ENCODE peak calls at places on chromosome 15, in seven cellular contexts. H is HCT116, G is MM.1S, U is SK-N-SH, V is GM23248, M is PC-3, S is OCI-LY7. X is an unnamed sample.

GRCh38 chr15:51342249-51342999 is 969 bp downstream of the GLDN start:
- DNase-seq in M (no peak), G (no peak), V (peak; percentile 23), H (no peak), S (no peak), U (peak; percentile 17), X (no peak)

GRCh38 chr15:69757186-69757585 is 304.6 kb downstream of the RPLP1 start:
- DNase-seq in V (peak; percentile 37), H (no peak), S (no peak), M (peak; percentile 32), U (no peak), G (no peak), X (no peak)

GRCh38 chr15:94232107-94232506 is 746 bp downstream of the MCTP2 start:
- DNase-seq in M (no peak), U (no peak), S (peak; percentile 78), V (no peak), G (no peak), H (no peak), X (peak; percentile 15)

GRCh38 chr15:70430029-70430428 is 332.3 kb upstream of the TLE3 start:
- DNase-seq in V (peak; percentile 62), H (no peak), G (no peak), U (no peak), S (no peak), M (peak; percentile 56), X (peak; percentile 60)

GRCh38 chr15:53569756-53570480 is 189.5 kb downstream of the WDR72 start:
- DNase-seq in H (no peak), U (no peak), G (no peak), S (no peak), V (no peak), M (peak; percentile 43), X (no peak)

GRCh38 chr15:101093959-101094358 is 157.9 kb downstream of the CHSY1 start:
- DNase-seq in S (no peak), U (no peak), H (no peak), V (no peak), M (no peak), G (no peak), X (no peak)

GRCh38 chr15:77974098-77974414 is 103.5 kb downstream of the TBC1D2B start:
- DNase-seq in H (no peak), U (peak; percentile 66), V (peak; percentile 86), S (no peak), M (no peak), G (no peak), X (no peak)

GRCh38 chr15:59622289-59622688 is 10.7 kb downstream of the GCNT3 start:
- DNase-seq in S (peak; percentile 51), V (peak; percentile 67), U (peak; percentile 54), G (peak; percentile 47), M (peak; percentile 86), H (peak; percentile 42), X (peak; percentile 78)

GRCh38 chr15:52652984-52653383 is 26.2 kb downstream of the ATOSA start:
- DNase-seq in S (no peak), U (no peak), H (no peak), G (no peak), M (peak; percentile 73), V (peak; percentile 55), X (peak; percentile 18)

GRCh38 chr15:60814062-60814461 is 335.1 kb upstream of the ICE2 start:
- DNase-seq in S (no peak), H (no peak), V (peak; percentile 71), M (no peak), U (no peak), G (no peak), X (no peak)

GRCh38 chr15:76206325-76206976 is 104.8 kb downstream of the ETFA start:
- DNase-seq in U (peak; percentile 88), H (no peak), V (no peak), S (no peak), M (peak; percentile 56), G (no peak), X (peak; percentile 68)

GRCh38 chr15:33440911-33441310 is 130.1 kb downstream of the RYR3 start:
- DNase-seq in V (no peak), H (no peak), U (no peak), G (no peak), M (no peak), S (no peak), X (no peak)

DNA sequence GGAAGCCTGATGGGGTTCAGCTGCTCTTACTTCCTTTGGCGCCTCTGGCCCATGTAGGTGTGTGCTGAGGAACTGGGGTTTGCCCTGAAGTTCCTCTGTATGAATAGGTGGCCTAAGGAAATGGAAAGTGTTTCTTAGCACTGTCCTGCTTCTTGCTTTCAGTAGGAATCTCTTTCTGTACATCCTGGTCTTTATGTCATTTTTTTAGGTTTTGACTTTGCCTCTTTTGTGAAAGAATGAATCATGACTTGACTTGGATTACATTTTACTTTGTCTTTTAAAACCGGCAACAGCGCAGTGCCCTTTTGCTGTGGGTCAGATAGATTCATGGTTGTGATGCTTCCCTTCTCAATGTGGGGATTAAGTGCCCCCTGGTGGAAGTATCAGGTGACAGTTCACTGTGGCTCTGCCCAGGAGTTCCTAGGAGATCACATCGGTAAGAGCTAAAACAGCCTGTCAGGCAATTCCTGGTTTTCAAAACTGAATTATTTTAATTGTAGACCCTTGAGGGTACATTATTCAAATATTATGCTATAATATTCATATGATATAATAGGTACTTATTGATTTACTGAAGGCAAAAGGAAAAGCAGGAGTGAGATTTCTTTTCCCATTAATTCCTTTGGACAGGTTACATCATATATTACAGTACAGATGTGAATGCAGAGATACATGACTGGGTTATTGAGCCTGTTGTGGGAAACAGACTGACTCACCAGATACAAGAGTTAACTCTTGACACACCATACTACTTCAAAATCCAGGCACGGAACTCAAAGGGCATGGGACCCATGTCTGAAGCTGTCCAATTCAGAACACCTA is 95.4 kb downstream of the HCN4 start:
- DNase-seq in M (peak; percentile 63), H (peak; percentile 15), U (peak; percentile 71), S (peak; percentile 56), G (peak; percentile 53), V (peak; percentile 73), X (peak; percentile 77)
- TF ChIP-seq EZH2phosphoT487 in M (no peak), H (no peak), U (no peak), S (no peak), G (no peak), V (no peak), X (no peak)

DNA sequence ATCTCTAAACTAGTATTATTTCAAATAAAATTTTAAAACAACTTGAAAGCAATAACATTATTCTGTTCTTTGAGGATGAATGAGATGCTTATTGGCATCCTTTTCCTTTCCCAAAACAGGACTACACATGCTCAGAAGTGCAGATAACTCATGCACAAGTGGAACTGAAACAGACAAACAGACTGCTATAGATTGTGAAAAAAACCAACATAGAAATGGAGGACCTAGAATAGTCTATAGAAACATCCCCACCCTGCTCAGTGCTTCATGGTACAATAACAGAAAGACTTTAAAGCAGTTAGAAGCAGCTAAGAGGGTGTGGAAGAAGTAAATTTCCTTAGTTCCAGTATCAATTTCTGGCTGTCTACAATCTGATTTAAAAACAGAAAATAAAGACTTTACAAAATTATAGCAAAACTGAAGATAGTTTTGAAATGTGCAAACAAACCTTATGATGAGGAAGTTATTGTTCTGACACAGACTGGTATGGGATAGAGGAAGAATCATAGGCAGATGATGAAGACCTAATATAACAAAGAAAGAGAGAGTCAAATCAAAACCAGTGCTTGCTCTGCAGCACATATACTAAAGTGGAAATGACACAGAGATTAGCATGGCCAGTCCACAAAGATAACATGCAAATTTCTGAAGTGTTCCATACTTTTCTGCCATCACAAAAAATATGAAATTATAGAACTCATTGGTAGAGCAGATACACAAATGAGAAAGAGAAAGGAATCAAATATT is 1025.4 kb downstream of the SQOR start:
- DNase-seq in V (no peak), S (no peak), H (no peak), M (no peak), U (no peak), G (peak; percentile 16), X (no peak)
- H3K9me3 ChIP-seq in V (peaks cover 5% of the 10 kb centered on the region), S (no peaks in the 10 kb centered on the region), H (peaks cover 30% of the 10 kb centered on the region), M (no peaks in the 10 kb centered on the region), U (no peaks in the 10 kb centered on the region), G (no peaks in the 10 kb centered on the region), X (no peaks in the 10 kb centered on the region)

DNA sequence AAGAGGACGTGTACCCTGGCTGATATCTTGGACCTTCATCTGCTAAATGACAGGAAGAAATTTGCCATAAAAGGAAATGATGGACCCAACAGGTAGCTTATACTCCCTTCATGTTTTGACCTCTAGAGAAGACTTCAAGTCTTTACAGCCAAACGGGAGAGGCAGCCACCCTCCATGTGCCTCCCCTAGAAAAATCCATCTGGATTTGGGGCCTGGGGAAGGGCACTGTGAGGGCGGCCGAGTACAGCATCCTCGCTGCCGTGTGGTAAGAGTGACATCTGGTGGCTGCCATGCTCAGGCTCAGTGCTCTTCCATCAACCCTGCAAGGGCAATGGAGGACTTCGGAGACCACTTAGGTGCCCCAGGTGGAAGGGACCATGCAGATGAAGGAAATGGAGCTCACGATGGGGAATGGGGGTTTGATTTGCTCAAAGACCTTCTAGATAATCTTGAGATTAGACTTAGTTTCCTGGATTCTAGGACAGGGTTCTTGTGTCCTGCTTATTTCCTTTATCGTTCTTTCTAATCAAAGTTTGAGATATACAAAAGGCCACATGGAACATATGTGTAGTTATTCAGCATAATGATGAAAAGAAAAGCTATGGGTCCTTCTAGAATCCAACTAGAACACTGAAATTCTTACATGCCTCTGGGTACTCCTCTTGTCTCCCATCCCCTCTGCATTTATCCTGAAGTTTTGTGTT is 44.4 kb downstream of the AQP9 start:
- DNase-seq in V (peak; percentile 75), H (peak; percentile 48), S (peak; percentile 14), U (peak; percentile 73), M (peak; percentile 58), G (peak; percentile 27), X (peak; percentile 69)
- H3K9me2 ChIP-seq in V (no peaks in the 10 kb centered on the region), H (no peaks in the 10 kb centered on the region), S (no peaks in the 10 kb centered on the region), U (no peaks in the 10 kb centered on the region), M (no peaks in the 10 kb centered on the region), G (no peaks in the 10 kb centered on the region), X (no peaks in the 10 kb centered on the region)

GRCh38 chr15:90261811-90262210 is 3.7 kb upstream of the NGRN start:
- DNase-seq in S (no peak), U (no peak), G (no peak), V (peak; percentile 72), M (peak; percentile 78), H (no peak), X (no peak)
- TF ChIP-seq EZH2phosphoT487 in S (no peak), U (no peak), G (no peak), V (no peak), M (no peak), H (no peak), X (no peak)

X was measured in hepatocyte.